ENCODE peak calls at places on chromosomes 3 and 15, in five cellular contexts. H, P, U, L and K are unnamed samples.

GRCh38 chr3:36895488-36896409 is 49.1 kb downstream of the TRANK1 start:
- DNase-seq in P (no peak), L (no peak), U (no peak), H (peak; percentile 88), K (no peak)

GRCh38 chr3:186060222-186060621 is 48.7 kb downstream of the ETV5 start:
- DNase-seq in L (no peak), U (no peak), H (no peak), P (no peak), K (no peak)

GRCh38 chr3:133944641-133945441 is 49.2 kb upstream of the RAB6B start:
- DNase-seq in H (peak; percentile 7), P (no peak), L (no peak), U (no peak), K (peak; percentile 97)

GRCh38 chr15:56019060-56019793 is 25.8 kb upstream of the NEDD4 start:
- DNase-seq in L (no peak), H (no peak), P (no peak), U (no peak), K (no peak)

GRCh38 chr3:49199244-49199899 is 28.0 kb downstream of the KLHDC8B start:
- DNase-seq in P (no peak), H (peak; percentile 61), U (peak; percentile 81), L (peak; percentile 96), K (peak; percentile 82)

GRCh38 chr3:188959013-188959412 is 212.8 kb upstream of the TPRG1 start:
- DNase-seq in H (no peak), U (no peak), P (no peak), L (no peak), K (no peak)

GRCh38 chr3:186381424-186382216 is 19.6 kb upstream of the DGKG start:
- DNase-seq in H (no peak), U (no peak), P (no peak), L (no peak), K (no peak)

GRCh38 chr3:138827222-138827621 is 7.5 kb downstream of the PIK3CB start:
- DNase-seq in P (no peak), L (no peak), U (no peak), H (no peak), K (no peak)

GRCh38 chr3:65557915-65558564 is 480.7 kb downstream of the MAGI1 start:
- DNase-seq in L (no peak), U (no peak), P (no peak), H (no peak), K (no peak)

GRCh38 chr3:64892664-64893309 is 205.0 kb upstream of the ADAMTS9 start:
- DNase-seq in H (no peak), P (no peak), L (no peak), U (no peak), K (no peak)

GRCh38 chr3:111241960-111242359 is 170.3 kb downstream of the NECTIN3 start:
- DNase-seq in P (no peak), U (no peak), L (no peak), H (no peak), K (no peak)

GRCh38 chr15:45431502-45431901 is 53.2 kb upstream of the GATM start:
- DNase-seq in P (no peak), U (peak; percentile 71), L (no peak), H (no peak), K (no peak)

GRCh38 chr3:28320981-28321380 is 27.5 kb upstream of the ZCWPW2 start:
- DNase-seq in H (no peak), U (no peak), P (no peak), L (no peak), K (no peak)

GRCh38 chr3:20256144-20256543 is 70.1 kb upstream of the SGO1 start:
- DNase-seq in P (no peak), L (no peak), H (no peak), U (no peak), K (no peak)

GRCh38 chr15:38690737-38691332 is 126.2 kb upstream of the RASGRP1 start:
- DNase-seq in P (peak; percentile 68), H (peak; percentile 77), L (peak; percentile 77), U (peak; percentile 80), K (peak; percentile 86)

GRCh38 chr15:48451736-48452135 is 120.5 kb downstream of the DUT start:
- DNase-seq in H (no peak), P (no peak), U (no peak), L (no peak), K (no peak)

GRCh38 chr3:51777985-51778384 is 1.1 kb downstream of the IQCF6 start:
- DNase-seq in U (peak; percentile 78), P (no peak), L (no peak), H (no peak), K (no peak)

GRCh38 chr3:12730511-12731234 is 28.4 kb downstream of the TMEM40 start:
- DNase-seq in L (no peak), U (no peak), P (no peak), H (no peak), K (no peak)

GRCh38 chr3:25904248-25904647 is 114.4 kb downstream of the OXSM start:
- DNase-seq in H (peak; percentile 71), U (no peak), L (no peak), P (no peak), K (no peak)

GRCh38 chr3:119819806-119820205 is 37.9 kb downstream of the NR1I2 start:
- DNase-seq in H (no peak), L (no peak), U (no peak), P (no peak), K (no peak)

GRCh38 chr3:186220365-186220764 is 111.5 kb upstream of the ETV5 start:
- DNase-seq in H (no peak), P (no peak), L (no peak), U (no peak), K (no peak)

GRCh38 chr3:105923151-105923550 is 54.3 kb upstream of the CBLB start:
- DNase-seq in U (no peak), L (no peak), P (no peak), H (no peak), K (no peak)

GRCh38 chr3:124772081-124772831 is 42.0 kb downstream of the UMPS start:
- DNase-seq in H (peak; percentile 63), P (no peak), U (peak; percentile 44), L (peak; percentile 82), K (peak; percentile 42)

GRCh38 chr15:28974142-28974541 is 88.4 kb downstream of the APBA2 start:
- DNase-seq in L (no peak), U (no peak), P (no peak), H (no peak), K (no peak)

GRCh38 chr15:39333393-39333792 is 247.5 kb upstream of the THBS1 start:
- DNase-seq in P (no peak), U (no peak), L (no peak), H (no peak), K (no peak)

GRCh38 chr3:197753263-197753662 is 3.6 kb downstream of the FYTTD1 start:
- DNase-seq in L (no peak), H (no peak), P (no peak), U (no peak), K (peak; percentile 29)

GRCh38 chr3:118977118-118977517 is 57.5 kb downstream of the IGSF11 start:
- DNase-seq in U (no peak), L (no peak), H (no peak), P (no peak), K (no peak)

GRCh38 chr3:64224826-64225606 is at the start of gene PRICKLE2:
- DNase-seq in P (peak; percentile 76), L (peak; percentile 94), H (peak; percentile 18), U (peak; percentile 69), K (peak; percentile 94)

GRCh38 chr3:62024882-62025281 is 348.5 kb downstream of the FEZF2 start:
- DNase-seq in L (no peak), U (no peak), H (no peak), P (no peak), K (no peak)

GRCh38 chr3:62022312-62022711 is 351.0 kb downstream of the FEZF2 start:
- DNase-seq in H (no peak), P (no peak), U (no peak), L (no peak), K (no peak)

GRCh38 chr3:62020706-62021105 is 352.6 kb downstream of the FEZF2 start:
- DNase-seq in L (no peak), H (no peak), P (no peak), U (no peak), K (no peak)

GRCh38 chr3:62015111-62015510 is 358.2 kb downstream of the FEZF2 start:
- DNase-seq in P (no peak), U (no peak), L (no peak), H (no peak), K (no peak)

GRCh38 chr3:62019906-62020305 is 353.4 kb downstream of the FEZF2 start:
- DNase-seq in U (no peak), L (no peak), P (no peak), H (no peak), K (no peak)
- H3K4me3 ChIP-seq in U (no peak overlapping the region), L (no peak overlapping the region), P (no peak overlapping the region), H (no peak overlapping the region), K (no peak overlapping the region)

GRCh38 chr15:65085990-65086679 is 9.6 kb downstream of the KBTBD13 start:
- DNase-seq in U (peak; percentile 51), H (no peak), P (no peak), L (no peak), K (peak; percentile 26)
- TF ChIP-seq CTCF in U (peak; percentile 31), H (peak; percentile 20), P (peak; percentile 67), L (no peak), K (peak; percentile 61)

GRCh38 chr3:99780749-99781148 is 36.9 kb upstream of the CMSS1 start:
- DNase-seq in U (no peak), H (no peak), L (no peak), P (no peak), K (no peak)
- H3K4me3 ChIP-seq in U (no peak overlapping the region), H (no peak overlapping the region), L (no peak overlapping the region), P (no peak overlapping the region), K (no peak overlapping the region)

GRCh38 chr3:46087871-46088270 is 60.6 kb upstream of the XCR1 start:
- DNase-seq in U (no peak), L (peak; percentile 61), H (no peak), P (no peak), K (peak; percentile 85)
- TF ChIP-seq CTCF in U (peak; percentile 21), L (no peak), H (no peak), P (peak; percentile 11), K (peak; percentile 68)

GRCh38 chr3:123447749-123448502 is 964 bp downstream of the ADCY5 start:
- DNase-seq in H (no peak), P (no peak), U (peak; percentile 42), L (no peak), K (no peak)
- H3K4me3 ChIP-seq in H (peak overlapping the region; percentile 45), P (no peak overlapping the region), U (peak overlapping the region; percentile 21), L (peak overlapping the region; percentile 46), K (no peak overlapping the region)

GRCh38 chr3:86923071-86923476 is 67.9 kb downstream of the VGLL3 start:
- DNase-seq in P (no peak), L (no peak), H (no peak), U (no peak), K (peak; percentile 92)
- TF ChIP-seq CTCF in P (no peak), L (no peak), H (no peak), U (no peak), K (no peak)

DNA sequence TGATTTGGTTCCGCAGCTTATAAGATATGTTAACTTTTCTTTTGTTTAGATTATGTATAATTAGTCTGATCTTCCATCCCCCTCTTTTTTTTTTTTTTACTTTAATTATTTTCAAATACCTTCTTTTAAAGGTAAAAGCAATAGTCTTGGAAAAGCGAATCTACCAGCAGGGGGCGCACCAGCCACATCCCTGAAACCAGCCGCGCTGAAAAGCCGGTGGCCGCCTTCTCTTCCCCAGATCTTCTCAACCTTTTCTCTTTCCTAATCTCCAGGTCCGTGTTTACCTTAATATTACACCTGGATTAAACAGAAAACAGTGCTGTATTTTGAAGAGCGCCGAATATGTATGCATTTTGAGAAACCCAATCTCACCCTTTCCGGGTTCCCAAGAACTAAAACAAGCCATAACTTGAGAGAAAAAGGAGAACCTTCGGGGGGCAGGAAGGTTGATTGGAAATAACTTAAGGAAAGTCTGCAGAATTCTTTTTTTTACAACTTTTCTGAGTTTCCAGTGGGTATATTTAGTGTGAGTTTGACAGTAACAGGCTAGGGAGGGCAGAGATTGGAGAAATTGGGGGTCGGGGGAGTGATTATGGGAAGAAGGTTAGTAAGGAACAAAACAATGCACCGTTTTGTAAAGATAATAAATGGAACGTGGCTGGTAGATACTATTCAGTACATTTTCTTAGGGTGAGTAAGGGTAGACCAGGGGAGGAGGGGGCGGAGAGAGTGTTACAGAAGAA is 2.0 kb upstream of the SOX2 start:
- DNase-seq in H (peak; percentile 79), U (peak; percentile 84), L (no peak), P (peak; percentile 2), K (peak; percentile 71)
- H3K4me3 ChIP-seq in H (peak overlapping the region; percentile 78), U (no peak overlapping the region), L (no peak overlapping the region), P (no peak overlapping the region), K (no peak overlapping the region)